ENCODE peak calls at places on chromosomes 6 and 20, in eight cellular contexts. D is heart right ventricle, C is A673, I is left ventricle myocardium inferior, P is tibial artery, O is astrocyte, A is aorta, J is GM23338. V is an unnamed sample.
A peak's percentile ranks its signal among the peaks of the same experiment; 100 is the strongest.

GRCh38 chr6:163387317-163387716 is 27.2 kb upstream of the QKI start:
- DNase-seq in D (no peak), C (no peak), I (no peak), P (no peak), O (no peak), A (no peak), J (no peak), V (no peak)

GRCh38 chr20:49276201-49276894 is 1.5 kb downstream of the ZNFX1 start:
- DNase-seq in D (no peak), C (peak; percentile 71), I (no peak), P (peak; percentile 32), O (peak; percentile 73), A (no peak), J (no peak), V (peak; percentile 95)

GRCh38 chr6:140774080-140774505 is 1358.6 kb upstream of the GJE1 start:
- DNase-seq in D (no peak), C (peak; percentile 23), I (no peak), P (no peak), O (peak; percentile 88), A (no peak), J (no peak), V (peak; percentile 77)

GRCh38 chr6:45854343-45854742 is 161.3 kb downstream of the CLIC5 start:
- DNase-seq in D (no peak), C (no peak), I (no peak), P (no peak), O (no peak), A (no peak), J (no peak), V (no peak)

GRCh38 chr20:62830821-62831220 is 14.0 kb downstream of the COL9A3 start:
- DNase-seq in D (no peak), C (no peak), I (no peak), P (no peak), O (no peak), A (peak; percentile 70), J (no peak), V (peak; percentile 57)

GRCh38 chr20:61850926-61851900 is 214.5 kb downstream of the TAF4 start:
- DNase-seq in D (no peak), C (no peak), I (no peak), P (no peak), O (no peak), A (no peak), J (no peak), V (peak; percentile 72)

GRCh38 chr6:24060982-24061754 is 64.8 kb upstream of the NRSN1 start:
- DNase-seq in D (no peak), C (no peak), I (no peak), P (no peak), O (no peak), A (no peak), J (no peak), V (no peak)

GRCh38 chr6:155599571-155599970 is 143.9 kb upstream of the NOX3 start:
- DNase-seq in D (no peak), C (no peak), I (no peak), P (no peak), O (no peak), A (no peak), J (no peak), V (no peak)

GRCh38 chr20:25076731-25077609 is 5.0 kb downstream of the VSX1 start:
- DNase-seq in D (no peak), C (no peak), I (no peak), P (no peak), O (no peak), A (no peak), J (peak; percentile 49), V (peak; percentile 83)

GRCh38 chr6:5300206-5300764 is 39.0 kb downstream of the FARS2 start:
- DNase-seq in D (no peak), C (no peak), I (no peak), P (no peak), O (no peak), A (no peak), J (no peak), V (no peak)

GRCh38 chr6:75863784-75864183 is 114.7 kb downstream of the MYO6 start:
- DNase-seq in D (no peak), C (no peak), I (no peak), P (no peak), O (no peak), A (no peak), J (no peak), V (no peak)

GRCh38 chr6:1290805-1291204 is 21.1 kb upstream of the FOXQ1 start:
- DNase-seq in D (no peak), C (no peak), I (no peak), P (no peak), O (no peak), A (no peak), J (no peak), V (peak; percentile 50)

GRCh38 chr20:43451400-43451799 is 6.3 kb upstream of the SRSF6 start:
- DNase-seq in D (no peak), C (no peak), I (no peak), P (no peak), O (no peak), A (no peak), J (no peak), V (no peak)

GRCh38 chr6:101399627-101399955 is 6.1 kb downstream of the GRIK2 start:
- DNase-seq in D (no peak), C (no peak), I (no peak), P (no peak), O (no peak), A (no peak), J (peak; percentile 22), V (no peak)

GRCh38 chr6:105458061-105458460 is 55.2 kb upstream of the PREP start:
- DNase-seq in D (no peak), C (no peak), I (no peak), P (no peak), O (no peak), A (no peak), J (no peak), V (no peak)
- H3K4me3 ChIP-seq in D (no peak overlapping the region), C (no peak overlapping the region), I (no peak overlapping the region), P (no peak overlapping the region), O (no peak overlapping the region), A (no peak overlapping the region), J (no peak overlapping the region), V (no peak overlapping the region)

GRCh38 chr6:33373950-33374349 is 17.7 kb upstream of the KIFC1 start:
- DNase-seq in D (no peak), C (no peak), I (no peak), P (no peak), O (no peak), A (no peak), J (no peak), V (peak; percentile 26)

GRCh38 chr6:33377166-33377565 is 14.5 kb upstream of the KIFC1 start:
- DNase-seq in D (no peak), C (no peak), I (no peak), P (no peak), O (no peak), A (no peak), J (no peak), V (no peak)

GRCh38 chr6:33375143-33375649 is 16.4 kb upstream of the KIFC1 start:
- DNase-seq in D (peak; percentile 27), C (peak; percentile 63), I (peak; percentile 65), P (peak; percentile 82), O (peak; percentile 79), A (no peak), J (no peak), V (no peak)

GRCh38 chr6:33374359-33374910 is 17.2 kb upstream of the KIFC1 start:
- DNase-seq in D (no peak), C (no peak), I (no peak), P (no peak), O (no peak), A (no peak), J (no peak), V (no peak)

DNA sequence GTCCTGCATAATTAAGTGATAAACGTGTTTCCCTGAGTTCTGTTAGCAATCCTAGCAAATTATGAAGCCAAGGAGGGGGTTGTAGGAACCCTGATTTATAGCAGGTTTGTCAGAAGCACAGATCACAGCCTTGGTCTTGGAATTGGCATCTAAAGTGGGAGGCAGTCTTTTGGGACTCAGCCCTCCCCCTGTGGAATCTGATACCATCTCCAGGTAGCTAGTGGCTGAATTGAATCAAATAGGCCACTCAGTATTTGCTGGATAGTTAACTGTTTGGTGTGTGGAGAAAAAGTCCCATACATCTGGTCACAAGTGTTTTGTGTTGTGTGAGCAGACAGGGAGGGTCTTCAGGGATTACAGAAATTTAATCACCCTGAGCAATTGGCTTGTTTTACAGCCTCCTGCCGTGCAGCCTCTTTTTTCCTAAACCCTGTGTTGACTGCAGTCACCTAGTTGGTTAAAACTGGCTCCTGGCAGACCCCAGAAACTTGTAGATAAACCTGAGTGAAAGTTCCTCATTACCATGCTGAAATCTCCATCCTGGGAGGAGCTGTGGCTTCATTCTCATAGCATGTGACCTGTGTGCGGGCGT is 19.0 kb upstream of the KIFC1 start:
- DNase-seq in D (no peak), C (no peak), I (no peak), P (no peak), O (no peak), A (no peak), J (peak; percentile 38), V (peak; percentile 1)
- H3K27ac ChIP-seq in D (no peak overlapping the region), C (no peak overlapping the region), I (no peak overlapping the region), P (no peak overlapping the region), O (no peak overlapping the region), A (no peak overlapping the region), J (peak overlapping the region; percentile 39), V (no peak overlapping the region)

GRCh38 chr6:129133770-129134192 is 250.8 kb downstream of the LAMA2 start:
- DNase-seq in D (no peak), C (no peak), I (no peak), P (no peak), O (peak; percentile 53), A (no peak), J (no peak), V (peak; percentile 58)
- H3K4me1 ChIP-seq in D (peaks cover 90% of the 10 kb centered on the region), C (no peaks in the 10 kb centered on the region), I (peaks cover 94% of the 10 kb centered on the region), P (no peaks in the 10 kb centered on the region), O (no peaks in the 10 kb centered on the region), A (no peaks in the 10 kb centered on the region), J (no peaks in the 10 kb centered on the region), V (no peaks in the 10 kb centered on the region)

DNA sequence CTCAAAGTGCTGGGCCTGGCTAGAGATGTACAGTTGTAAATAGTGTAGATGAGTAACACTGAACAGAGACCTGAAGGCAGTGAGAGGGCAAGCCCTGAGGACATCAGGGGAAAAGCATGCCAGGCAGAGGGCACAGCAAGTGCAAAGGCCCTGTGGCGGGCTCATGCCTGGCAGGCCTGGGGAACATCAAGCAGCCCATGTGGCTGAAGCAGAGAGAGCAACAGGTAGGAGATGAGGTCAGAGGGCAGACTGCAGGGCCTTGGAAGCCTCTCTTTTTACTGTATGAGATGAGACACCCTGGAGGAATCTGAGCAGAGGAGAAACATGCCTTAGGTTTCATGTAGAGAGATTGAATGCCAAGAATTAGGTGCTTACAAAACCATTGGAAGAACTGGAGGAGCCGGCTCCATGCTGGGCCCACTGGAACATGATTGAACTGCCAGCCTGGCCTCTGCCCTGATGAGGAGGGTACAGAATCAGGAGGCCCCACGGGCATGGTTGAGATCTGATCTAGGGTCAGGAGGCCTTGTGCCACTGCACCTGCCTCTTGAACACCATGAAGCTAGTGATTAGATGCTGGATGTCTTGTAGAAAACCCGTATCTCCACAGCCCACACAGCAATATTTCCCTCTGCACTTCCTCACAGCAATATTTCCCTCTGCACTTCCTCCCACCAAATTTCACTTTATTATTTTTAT is 5.9 kb upstream of the HMGA1 start:
- DNase-seq in D (no peak), C (no peak), I (no peak), P (no peak), O (no peak), A (peak; percentile 35), J (no peak), V (peak; percentile 82)
- H3K4me3 ChIP-seq in D (no peak overlapping the region), C (no peak overlapping the region), I (no peak overlapping the region), P (no peak overlapping the region), O (no peak overlapping the region), A (no peak overlapping the region), J (no peak overlapping the region), V (no peak overlapping the region)

GRCh38 chr6:154230390-154230789 is 126.2 kb downstream of the IPCEF1 start:
- DNase-seq in D (no peak), C (no peak), I (no peak), P (no peak), O (no peak), A (no peak), J (no peak), V (peak; percentile 4)
- H3K27ac ChIP-seq in D (no peak overlapping the region), C (no peak overlapping the region), I (no peak overlapping the region), P (no peak overlapping the region), O (no peak overlapping the region), A (no peak overlapping the region), J (no peak overlapping the region), V (no peak overlapping the region)